ENCODE peak calls at places on chromosomes 4 and X, in nine cellular contexts. One of them, this sample, is unnamed.

GRCh38 chr4:47274931-47275330 is 188.6 kb downstream of the COMMD8 start:
- DNase-seq in glomerular endothelial cell: no peak
- DNase-seq in brain microvascular endothelial cell: no peak
- DNase-seq in activated T-cell treated with anti-CD3 and anti-CD28 coated beads for 48 hours: no peak
- DNase-seq in left colon: no peak
- DNase-seq in stomach: no peak
- DNase-seq in DMS153: no peak
- DNase-seq in NAMALWA: no peak
- DNase-seq in iris pigment epithelial cell: no peak
- DNase-seq in this sample: no peak

GRCh38 chr4:73067971-73068394 is 1.5 kb downstream of the COX18 start:
- DNase-seq in brain microvascular endothelial cell: no peak
- DNase-seq in left colon: no peak
- DNase-seq in stomach: no peak
- DNase-seq in DMS153: no peak
- DNase-seq in glomerular endothelial cell: no peak
- DNase-seq in iris pigment epithelial cell: peak
- DNase-seq in activated T-cell treated with anti-CD3 and anti-CD28 coated beads for 48 hours: no peak
- DNase-seq in NAMALWA: no peak
- DNase-seq in this sample: no peak

GRCh38 chr4:97150966-97151365 is 992.3 kb downstream of the STPG2 start:
- DNase-seq in NAMALWA: no peak
- DNase-seq in DMS153: no peak
- DNase-seq in left colon: no peak
- DNase-seq in iris pigment epithelial cell: no peak
- DNase-seq in activated T-cell treated with anti-CD3 and anti-CD28 coated beads for 48 hours: no peak
- DNase-seq in stomach: no peak
- DNase-seq in brain microvascular endothelial cell: no peak
- DNase-seq in glomerular endothelial cell: no peak
- DNase-seq in this sample: no peak

GRCh38 chr4:5156677-5157076 is 105.4 kb downstream of the STK32B start:
- DNase-seq in glomerular endothelial cell: no peak
- DNase-seq in brain microvascular endothelial cell: no peak
- DNase-seq in left colon: no peak
- DNase-seq in iris pigment epithelial cell: no peak
- DNase-seq in DMS153: no peak
- DNase-seq in stomach: no peak
- DNase-seq in activated T-cell treated with anti-CD3 and anti-CD28 coated beads for 48 hours: no peak
- DNase-seq in NAMALWA: no peak
- DNase-seq in this sample: no peak

GRCh38 chr4:3255611-3256186 is 6.7 kb downstream of the MSANTD1 start:
- DNase-seq in DMS153: no peak
- DNase-seq in glomerular endothelial cell: no peak
- DNase-seq in left colon: no peak
- DNase-seq in stomach: no peak
- DNase-seq in brain microvascular endothelial cell: no peak
- DNase-seq in iris pigment epithelial cell: no peak
- DNase-seq in NAMALWA: no peak
- DNase-seq in activated T-cell treated with anti-CD3 and anti-CD28 coated beads for 48 hours: no peak
- DNase-seq in this sample: no peak

GRCh38 chrX:148507413-148507812 is 7.0 kb downstream of the AFF2 start:
- DNase-seq in glomerular endothelial cell: no peak
- DNase-seq in DMS153: no peak
- DNase-seq in NAMALWA: no peak
- DNase-seq in left colon: no peak
- DNase-seq in activated T-cell treated with anti-CD3 and anti-CD28 coated beads for 48 hours: no peak
- DNase-seq in brain microvascular endothelial cell: no peak
- DNase-seq in stomach: no peak
- DNase-seq in iris pigment epithelial cell: no peak
- DNase-seq in this sample: no peak

GRCh38 chrX:51737062-51737461 is 6.2 kb upstream of the GSPT2 start:
- DNase-seq in glomerular endothelial cell: no peak
- DNase-seq in left colon: no peak
- DNase-seq in brain microvascular endothelial cell: no peak
- DNase-seq in iris pigment epithelial cell: no peak
- DNase-seq in DMS153: no peak
- DNase-seq in activated T-cell treated with anti-CD3 and anti-CD28 coated beads for 48 hours: no peak
- DNase-seq in stomach: no peak
- DNase-seq in NAMALWA: no peak
- DNase-seq in this sample: no peak

GRCh38 chr4:109846395-109847098 is 1.4 kb upstream of the LRIT3 start:
- DNase-seq in iris pigment epithelial cell: no peak
- DNase-seq in brain microvascular endothelial cell: no peak
- DNase-seq in activated T-cell treated with anti-CD3 and anti-CD28 coated beads for 48 hours: no peak
- DNase-seq in stomach: no peak
- DNase-seq in DMS153: no peak
- DNase-seq in glomerular endothelial cell: no peak
- DNase-seq in left colon: peak
- DNase-seq in NAMALWA: no peak
- DNase-seq in this sample: no peak

GRCh38 chrX:40943093-40943641 is 142.1 kb upstream of the USP9X start:
- DNase-seq in DMS153: no peak
- DNase-seq in brain microvascular endothelial cell: no peak
- DNase-seq in activated T-cell treated with anti-CD3 and anti-CD28 coated beads for 48 hours: no peak
- DNase-seq in NAMALWA: no peak
- DNase-seq in stomach: no peak
- DNase-seq in iris pigment epithelial cell: no peak
- DNase-seq in glomerular endothelial cell: no peak
- DNase-seq in left colon: no peak
- DNase-seq in this sample: no peak

GRCh38 chr4:120156115-120156718 is 89.6 kb upstream of the MAD2L1 start:
- DNase-seq in stomach: no peak
- DNase-seq in brain microvascular endothelial cell: peak
- DNase-seq in left colon: no peak
- DNase-seq in iris pigment epithelial cell: peak
- DNase-seq in DMS153: peak
- DNase-seq in glomerular endothelial cell: peak
- DNase-seq in NAMALWA: peak
- DNase-seq in activated T-cell treated with anti-CD3 and anti-CD28 coated beads for 48 hours: no peak
- DNase-seq in this sample: peak

GRCh38 chr4:143700060-143700419 is 435 bp downstream of the FREM3 start:
- DNase-seq in brain microvascular endothelial cell: no peak
- DNase-seq in glomerular endothelial cell: no peak
- DNase-seq in stomach: no peak
- DNase-seq in DMS153: no peak
- DNase-seq in NAMALWA: no peak
- DNase-seq in left colon: peak
- DNase-seq in iris pigment epithelial cell: no peak
- DNase-seq in activated T-cell treated with anti-CD3 and anti-CD28 coated beads for 48 hours: no peak
- DNase-seq in this sample: peak

GRCh38 chrX:39396358-39396995 is 595.2 kb downstream of the MID1IP1 start:
- DNase-seq in DMS153: peak
- DNase-seq in left colon: no peak
- DNase-seq in activated T-cell treated with anti-CD3 and anti-CD28 coated beads for 48 hours: no peak
- DNase-seq in NAMALWA: no peak
- DNase-seq in glomerular endothelial cell: no peak
- DNase-seq in iris pigment epithelial cell: no peak
- DNase-seq in brain microvascular endothelial cell: no peak
- DNase-seq in stomach: no peak
- DNase-seq in this sample: no peak

GRCh38 chr4:186693159-186693815 is 30.4 kb downstream of the FAT1 start:
- DNase-seq in activated T-cell treated with anti-CD3 and anti-CD28 coated beads for 48 hours: no peak
- DNase-seq in iris pigment epithelial cell: peak
- DNase-seq in glomerular endothelial cell: no peak
- DNase-seq in NAMALWA: no peak
- DNase-seq in brain microvascular endothelial cell: peak
- DNase-seq in DMS153: peak
- DNase-seq in left colon: peak
- DNase-seq in stomach: peak
- DNase-seq in this sample: peak

GRCh38 chr4:74768857-74769525 is 25.3 kb downstream of the BTC start:
- DNase-seq in NAMALWA: peak
- DNase-seq in DMS153: no peak
- DNase-seq in activated T-cell treated with anti-CD3 and anti-CD28 coated beads for 48 hours: no peak
- DNase-seq in left colon: no peak
- DNase-seq in glomerular endothelial cell: peak
- DNase-seq in brain microvascular endothelial cell: peak
- DNase-seq in stomach: peak
- DNase-seq in iris pigment epithelial cell: peak
- DNase-seq in this sample: peak

GRCh38 chr4:140291259-140291658 is 82.2 kb upstream of the SCOC start:
- DNase-seq in brain microvascular endothelial cell: no peak
- DNase-seq in left colon: no peak
- DNase-seq in DMS153: no peak
- DNase-seq in stomach: no peak
- DNase-seq in NAMALWA: no peak
- DNase-seq in activated T-cell treated with anti-CD3 and anti-CD28 coated beads for 48 hours: no peak
- DNase-seq in iris pigment epithelial cell: no peak
- DNase-seq in glomerular endothelial cell: no peak
- DNase-seq in this sample: no peak

GRCh38 chr4:160371446-160371845 is 1268.6 kb downstream of the RAPGEF2 start:
- DNase-seq in activated T-cell treated with anti-CD3 and anti-CD28 coated beads for 48 hours: no peak
- DNase-seq in left colon: no peak
- DNase-seq in NAMALWA: no peak
- DNase-seq in stomach: no peak
- DNase-seq in glomerular endothelial cell: no peak
- DNase-seq in iris pigment epithelial cell: no peak
- DNase-seq in brain microvascular endothelial cell: no peak
- DNase-seq in DMS153: no peak
- DNase-seq in this sample: no peak

GRCh38 chr4:75180790-75181776 is 248.2 kb downstream of the PARM1 start:
- DNase-seq in NAMALWA: peak
- DNase-seq in glomerular endothelial cell: no peak
- DNase-seq in DMS153: no peak
- DNase-seq in stomach: no peak
- DNase-seq in activated T-cell treated with anti-CD3 and anti-CD28 coated beads for 48 hours: no peak
- DNase-seq in brain microvascular endothelial cell: peak
- DNase-seq in left colon: peak
- DNase-seq in iris pigment epithelial cell: no peak
- DNase-seq in this sample: no peak

GRCh38 chr4:126061655-126062054 is 746.9 kb downstream of the FAT4 start:
- DNase-seq in NAMALWA: no peak
- DNase-seq in stomach: no peak
- DNase-seq in brain microvascular endothelial cell: no peak
- DNase-seq in DMS153: no peak
- DNase-seq in glomerular endothelial cell: no peak
- DNase-seq in left colon: no peak
- DNase-seq in iris pigment epithelial cell: no peak
- DNase-seq in activated T-cell treated with anti-CD3 and anti-CD28 coated beads for 48 hours: no peak
- DNase-seq in this sample: no peak